ENCODE peak calls at places on chromosomes 1 and 21, in four cellular contexts. L, V, O and U are unnamed samples.

GRCh38 chr1:160844447-160845232 is 18.0 kb downstream of the CD244 start:
- DNase-seq in L (no peak), V (no peak), O (no peak), U (no peak)

GRCh38 chr1:231065510-231066241 is 25.6 kb upstream of the FAM89A start:
- DNase-seq in L (peak; percentile 77), V (no peak), O (no peak), U (no peak)

GRCh38 chr1:64235133-64235532 is 31.7 kb downstream of the UBE2U start:
- DNase-seq in L (no peak), V (no peak), O (no peak), U (no peak)

GRCh38 chr1:210143465-210144062 is 89.0 kb upstream of the SERTAD4 start:
- DNase-seq in L (peak; percentile 73), V (peak; percentile 51), O (no peak), U (peak; percentile 68)

GRCh38 chr1:150151291-150152181 is 1.8 kb downstream of the PLEKHO1 start:
- DNase-seq in L (no peak), V (peak; percentile 42), O (no peak), U (no peak)

GRCh38 chr1:185155600-185156320 is 993 bp downstream of the TRMT1L start:
- DNase-seq in L (peak; percentile 49), V (no peak), O (peak; percentile 20), U (no peak)

GRCh38 chr1:199279872-199280649 is 641.2 kb downstream of the PTPRC start:
- DNase-seq in L (no peak), V (no peak), O (no peak), U (no peak)

GRCh38 chr1:21294266-21295058 is 4.2 kb upstream of the ECE1 start:
- DNase-seq in L (no peak), V (no peak), O (peak; percentile 98), U (no peak)

GRCh38 chr1:213244664-213245091 is 193.6 kb downstream of the RPS6KC1 start:
- DNase-seq in L (peak; percentile 74), V (peak; percentile 16), O (no peak), U (no peak)

GRCh38 chr21:17636711-17637110 is 24.0 kb upstream of the BTG3 start:
- DNase-seq in L (no peak), V (no peak), O (no peak), U (no peak)

GRCh38 chr1:42844592-42845140 is 1.7 kb upstream of the ZNF691 start:
- DNase-seq in L (peak; percentile 64), V (no peak), O (no peak), U (no peak)

GRCh38 chr21:32726742-32727477 is 903 bp downstream of the SYNJ1 start:
- DNase-seq in L (peak; percentile 66), V (peak; percentile 34), O (no peak), U (no peak)

GRCh38 chr1:97693601-97694000 is 227.2 kb downstream of the DPYD start:
- DNase-seq in L (no peak), V (no peak), O (no peak), U (no peak)

GRCh38 chr1:54456921-54457529 is 50.8 kb upstream of the SSBP3 start:
- DNase-seq in L (no peak), V (no peak), O (no peak), U (no peak)

GRCh38 chr1:228410015-228410414 is 3.4 kb upstream of the TRIM11 start:
- DNase-seq in L (no peak), V (no peak), O (no peak), U (peak; percentile 1)

GRCh38 chr1:242828828-242829227 is 304.3 kb upstream of the PLD5 start:
- DNase-seq in L (no peak), V (no peak), O (no peak), U (no peak)

GRCh38 chr21:33855190-33855589 is 60.4 kb downstream of the ATP5PO start:
- DNase-seq in L (peak; percentile 62), V (no peak), O (no peak), U (peak; percentile 49)

GRCh38 chr1:160429702-160430535 is 29.6 kb downstream of the VANGL2 start:
- DNase-seq in L (no peak), V (no peak), O (peak; percentile 95), U (no peak)

GRCh38 chr21:43869486-43870325 is 4.7 kb downstream of the AGPAT3 start:
- DNase-seq in L (no peak), V (no peak), O (no peak), U (no peak)

GRCh38 chr1:1250828-1251284 is 4.3 kb upstream of the C1QTNF12 start:
- DNase-seq in L (no peak), V (no peak), O (peak; percentile 53), U (no peak)

GRCh38 chr1:71031426-71031825 is 16.2 kb downstream of the PTGER3 start:
- DNase-seq in L (no peak), V (no peak), O (no peak), U (no peak)

GRCh38 chr1:119387858-119388257 is 19.3 kb downstream of the HAO2 start:
- DNase-seq in L (no peak), V (no peak), O (no peak), U (peak; percentile 14)

GRCh38 chr1:212287261-212287895 is 2.2 kb downstream of the PPP2R5A start:
- DNase-seq in L (peak; percentile 38), V (peak; percentile 16), O (no peak), U (no peak)

GRCh38 chr1:51957618-51958017 is 32.9 kb downstream of the RAB3B start:
- DNase-seq in L (peak; percentile 40), V (no peak), O (no peak), U (peak; percentile 11)

DNA sequence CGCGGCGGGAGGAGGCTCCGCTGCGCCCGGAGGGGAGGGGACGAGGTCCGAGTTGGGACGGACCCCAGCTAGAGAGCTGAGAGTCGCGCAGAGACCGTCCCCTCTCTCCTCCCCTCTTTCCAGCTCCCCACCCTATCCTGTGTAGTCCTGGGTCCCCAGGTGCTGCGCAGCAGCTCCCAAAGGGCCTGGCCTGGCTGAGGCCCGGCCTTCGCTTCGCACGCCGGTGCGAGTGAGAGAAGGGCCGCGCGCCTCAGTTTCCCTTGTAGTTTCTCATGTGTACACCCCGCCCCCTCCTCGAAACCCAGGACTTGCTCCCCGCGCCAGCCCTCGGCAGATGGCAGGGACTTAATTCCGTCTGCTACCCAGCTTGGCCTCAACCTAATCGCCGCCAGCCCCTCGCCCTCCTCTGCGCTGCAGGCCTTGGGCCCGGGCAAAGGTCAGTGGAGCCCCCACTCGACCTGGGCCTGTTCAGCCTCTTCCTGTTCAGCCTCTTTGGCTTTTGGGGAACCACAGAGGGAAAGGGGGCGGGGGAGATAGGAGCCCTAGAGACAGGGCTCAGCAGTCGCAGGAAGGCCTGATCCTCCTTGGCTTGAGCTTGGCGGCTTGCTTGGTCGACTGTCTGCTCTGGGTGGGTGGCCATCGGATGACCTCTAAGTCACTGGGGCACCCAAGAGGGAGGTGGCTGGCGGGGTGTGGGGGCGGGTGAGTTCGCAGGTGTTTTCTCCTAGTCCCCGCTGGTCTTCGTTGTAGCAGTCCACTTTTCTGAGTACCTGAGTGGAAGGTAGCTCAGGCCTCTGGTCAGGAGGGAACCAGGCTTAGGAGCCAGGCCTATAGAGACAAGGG is 1.0 kb downstream of the ZNF687 start:
- DNase-seq in L (peak; percentile 64), V (peak; percentile 75), O (no peak), U (peak; percentile 50)
- TF ChIP-seq USF1 in L (no peak), V (no peak), O (no peak), U (no peak)

GRCh38 chr1:38529946-38530345 is 329.6 kb downstream of the RRAGC start:
- DNase-seq in L (no peak), V (no peak), O (no peak), U (no peak)

GRCh38 chr1:38529337-38529860 is 330.2 kb downstream of the RRAGC start:
- DNase-seq in L (no peak), V (no peak), O (no peak), U (no peak)

GRCh38 chr1:38530957-38531356 is 328.6 kb downstream of the RRAGC start:
- DNase-seq in L (no peak), V (no peak), O (no peak), U (no peak)

GRCh38 chr1:38527373-38527966 is 332.1 kb downstream of the RRAGC start:
- DNase-seq in L (peak; percentile 76), V (no peak), O (peak; percentile 83), U (peak; percentile 26)

GRCh38 chr1:38528600-38528999 is 331.0 kb downstream of the RRAGC start:
- DNase-seq in L (no peak), V (no peak), O (no peak), U (no peak)
- TF ChIP-seq USF1 in L (no peak), V (no peak), O (no peak), U (no peak)

GRCh38 chr1:6054596-6054995 is 8.9 kb downstream of the KCNAB2 start:
- DNase-seq in L (peak; percentile 42), V (no peak), O (no peak), U (no peak)

GRCh38 chr1:6052543-6053205 is 7.0 kb downstream of the KCNAB2 start:
- DNase-seq in L (peak; percentile 83), V (peak; percentile 86), O (no peak), U (peak; percentile 82)

GRCh38 chr1:6051423-6051822 is 5.7 kb downstream of the KCNAB2 start:
- DNase-seq in L (no peak), V (no peak), O (no peak), U (no peak)

GRCh38 chr1:6056549-6056948 is 10.9 kb downstream of the KCNAB2 start:
- DNase-seq in L (no peak), V (no peak), O (no peak), U (no peak)

DNA sequence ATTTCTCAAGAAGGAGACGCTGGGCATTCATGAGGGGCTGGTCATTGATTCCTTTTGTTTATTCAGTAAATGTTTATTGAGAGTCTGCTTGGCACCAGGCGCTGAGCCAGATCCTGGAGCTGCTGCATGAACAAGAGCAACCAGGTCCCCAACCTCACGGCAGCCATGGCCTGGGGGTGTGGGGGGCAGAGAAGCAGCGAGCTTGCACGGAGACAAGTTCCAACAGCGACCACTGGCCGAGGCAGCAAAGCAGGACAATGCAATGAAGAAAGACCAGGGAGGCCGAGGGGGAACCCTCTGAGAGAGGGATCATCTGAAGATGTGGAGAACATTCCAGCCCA is 7.5 kb downstream of the KCNAB2 start:
- DNase-seq in L (no peak), V (no peak), O (no peak), U (no peak)
- TF ChIP-seq USF1 in L (no peak), V (no peak), O (no peak), U (no peak)

GRCh38 chr1:234970371-234970730 is 158.3 kb downstream of the TOMM20 start:
- DNase-seq in L (no peak), V (no peak), O (no peak), U (no peak)

GRCh38 chr1:234972411-234973191 is 156.0 kb downstream of the TOMM20 start:
- DNase-seq in L (no peak), V (no peak), O (no peak), U (no peak)

GRCh38 chr1:234969630-234970370 is 158.8 kb downstream of the TOMM20 start:
- DNase-seq in L (no peak), V (peak; percentile 93), O (no peak), U (peak; percentile 76)

GRCh38 chr1:234971586-234972297 is 156.9 kb downstream of the TOMM20 start:
- DNase-seq in L (no peak), V (no peak), O (peak; percentile 90), U (no peak)

DNA sequence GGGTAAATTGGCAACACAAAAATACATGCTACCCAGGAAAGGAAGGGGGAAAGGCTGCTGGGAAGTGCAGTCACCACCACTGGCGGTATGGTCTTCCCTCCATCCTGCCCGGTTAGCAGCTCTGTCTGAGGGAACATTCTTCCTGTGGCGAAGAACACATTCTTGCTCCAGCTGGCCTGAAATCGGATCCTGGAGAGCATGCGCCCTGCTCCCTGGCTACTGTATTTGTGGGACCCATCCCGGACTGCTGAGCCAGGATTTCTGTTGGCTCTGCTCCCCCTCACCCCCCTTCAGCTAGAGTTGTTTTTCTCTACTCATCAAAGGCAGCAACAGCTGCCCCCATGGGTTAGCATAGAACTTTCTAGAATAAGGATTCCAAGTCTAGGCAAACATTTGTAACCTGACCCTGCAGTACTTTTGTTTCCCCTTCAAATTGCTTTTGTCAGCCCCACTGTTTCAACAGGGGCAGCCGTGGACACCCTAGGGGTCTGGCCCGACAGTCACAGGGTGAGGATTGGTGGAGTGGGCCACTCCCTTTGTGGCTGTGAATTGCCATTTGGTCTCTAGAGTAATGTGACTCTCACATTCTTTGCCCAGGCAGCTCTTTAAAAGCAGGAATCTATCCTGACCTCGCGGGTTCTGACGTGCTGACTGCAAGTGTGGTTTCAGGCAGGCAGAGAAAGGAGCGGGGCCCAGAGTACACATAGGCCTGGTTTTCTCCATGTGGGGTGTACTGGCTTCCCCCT is 157.7 kb downstream of the TOMM20 start:
- DNase-seq in L (no peak), V (peak; percentile 54), O (no peak), U (peak; percentile 76)
- TF ChIP-seq USF1 in L (no peak), V (peak; percentile 21), O (no peak), U (no peak)